ENCODE peak calls at places on chromosomes 3 and 15, in eight cellular contexts. One of them, this sample, is unnamed.

GRCh38 chr3:49411550-49411967 is 217 bp downstream of the RHOA start:
- DNase-seq in PC-3: no peak
- DNase-seq in brain microvascular endothelial cell: no peak
- DNase-seq in cardiac fibroblast: peak
- DNase-seq in AG09319: no peak
- DNase-seq in fibroblast of the aortic adventitia: no peak
- DNase-seq in omental fat pad: no peak
- DNase-seq in lower leg skin: peak
- DNase-seq in this sample: no peak

GRCh38 chr15:62756995-62757360 is 285.6 kb upstream of the TPM1 start:
- DNase-seq in fibroblast of the aortic adventitia: no peak
- DNase-seq in lower leg skin: no peak
- DNase-seq in cardiac fibroblast: no peak
- DNase-seq in PC-3: no peak
- DNase-seq in omental fat pad: no peak
- DNase-seq in AG09319: no peak
- DNase-seq in brain microvascular endothelial cell: no peak
- DNase-seq in this sample: no peak

GRCh38 chr3:128438488-128439072 is 28.1 kb downstream of the DNAJB8 start:
- DNase-seq in lower leg skin: no peak
- DNase-seq in PC-3: no peak
- DNase-seq in cardiac fibroblast: no peak
- DNase-seq in fibroblast of the aortic adventitia: no peak
- DNase-seq in AG09319: no peak
- DNase-seq in omental fat pad: no peak
- DNase-seq in brain microvascular endothelial cell: no peak
- DNase-seq in this sample: no peak

GRCh38 chr3:10228248-10228950 is 19.9 kb upstream of the TATDN2 start:
- DNase-seq in brain microvascular endothelial cell: peak
- DNase-seq in PC-3: peak
- DNase-seq in cardiac fibroblast: peak
- DNase-seq in lower leg skin: no peak
- DNase-seq in fibroblast of the aortic adventitia: no peak
- DNase-seq in omental fat pad: no peak
- DNase-seq in AG09319: no peak
- DNase-seq in this sample: no peak

GRCh38 chr15:78457101-78457500 is 19.1 kb downstream of the IREB2 start:
- DNase-seq in cardiac fibroblast: peak
- DNase-seq in AG09319: peak
- DNase-seq in lower leg skin: no peak
- DNase-seq in PC-3: peak
- DNase-seq in fibroblast of the aortic adventitia: peak
- DNase-seq in brain microvascular endothelial cell: peak
- DNase-seq in omental fat pad: no peak
- DNase-seq in this sample: peak

GRCh38 chr15:55515991-55516776 is 8.2 kb upstream of the DNAAF4 start:
- DNase-seq in cardiac fibroblast: no peak
- DNase-seq in lower leg skin: no peak
- DNase-seq in omental fat pad: no peak
- DNase-seq in PC-3: no peak
- DNase-seq in brain microvascular endothelial cell: no peak
- DNase-seq in fibroblast of the aortic adventitia: no peak
- DNase-seq in AG09319: no peak
- DNase-seq in this sample: no peak

GRCh38 chr15:39285663-39286062 is 295.2 kb upstream of the THBS1 start:
- DNase-seq in AG09319: no peak
- DNase-seq in lower leg skin: no peak
- DNase-seq in cardiac fibroblast: peak
- DNase-seq in brain microvascular endothelial cell: no peak
- DNase-seq in fibroblast of the aortic adventitia: no peak
- DNase-seq in PC-3: no peak
- DNase-seq in omental fat pad: no peak
- DNase-seq in this sample: no peak

GRCh38 chr3:114155370-114155821 is 23.5 kb downstream of the DRD3 start:
- DNase-seq in omental fat pad: no peak
- DNase-seq in PC-3: peak
- DNase-seq in brain microvascular endothelial cell: peak
- DNase-seq in AG09319: no peak
- DNase-seq in fibroblast of the aortic adventitia: peak
- DNase-seq in lower leg skin: no peak
- DNase-seq in cardiac fibroblast: peak
- DNase-seq in this sample: peak

GRCh38 chr3:15768421-15769255 is 29.1 kb downstream of the ANKRD28 start:
- DNase-seq in AG09319: peak
- DNase-seq in PC-3: peak
- DNase-seq in brain microvascular endothelial cell: peak
- DNase-seq in cardiac fibroblast: peak
- DNase-seq in lower leg skin: no peak
- DNase-seq in omental fat pad: no peak
- DNase-seq in fibroblast of the aortic adventitia: peak
- DNase-seq in this sample: peak

GRCh38 chr15:39411102-39411989 is 169.5 kb upstream of the THBS1 start:
- DNase-seq in lower leg skin: no peak
- DNase-seq in brain microvascular endothelial cell: no peak
- DNase-seq in cardiac fibroblast: no peak
- DNase-seq in omental fat pad: no peak
- DNase-seq in fibroblast of the aortic adventitia: peak
- DNase-seq in PC-3: no peak
- DNase-seq in AG09319: no peak
- DNase-seq in this sample: peak

GRCh38 chr3:61892881-61893280 is 331.5 kb downstream of the PTPRG start:
- DNase-seq in cardiac fibroblast: no peak
- DNase-seq in brain microvascular endothelial cell: no peak
- DNase-seq in AG09319: no peak
- DNase-seq in lower leg skin: no peak
- DNase-seq in omental fat pad: no peak
- DNase-seq in PC-3: no peak
- DNase-seq in fibroblast of the aortic adventitia: no peak
- DNase-seq in this sample: no peak

GRCh38 chr3:155029941-155030340 is 50.2 kb upstream of the MME start:
- DNase-seq in lower leg skin: no peak
- DNase-seq in brain microvascular endothelial cell: no peak
- DNase-seq in AG09319: no peak
- DNase-seq in omental fat pad: no peak
- DNase-seq in fibroblast of the aortic adventitia: no peak
- DNase-seq in PC-3: no peak
- DNase-seq in cardiac fibroblast: no peak
- DNase-seq in this sample: no peak

GRCh38 chr15:51736646-51737537 is 563 bp downstream of the LYSMD2 start:
- DNase-seq in brain microvascular endothelial cell: no peak
- DNase-seq in lower leg skin: peak
- DNase-seq in omental fat pad: no peak
- DNase-seq in cardiac fibroblast: no peak
- DNase-seq in PC-3: peak
- DNase-seq in fibroblast of the aortic adventitia: no peak
- DNase-seq in AG09319: no peak
- DNase-seq in this sample: no peak

GRCh38 chr3:47799733-47800132 is 3.2 kb upstream of the DHX30 start:
- DNase-seq in cardiac fibroblast: no peak
- DNase-seq in PC-3: peak
- DNase-seq in AG09319: no peak
- DNase-seq in brain microvascular endothelial cell: no peak
- DNase-seq in omental fat pad: no peak
- DNase-seq in fibroblast of the aortic adventitia: no peak
- DNase-seq in lower leg skin: no peak
- DNase-seq in this sample: peak

GRCh38 chr15:40010681-40011080 is 28.3 kb downstream of the SRP14 start:
- DNase-seq in cardiac fibroblast: peak
- DNase-seq in AG09319: peak
- DNase-seq in fibroblast of the aortic adventitia: peak
- DNase-seq in omental fat pad: no peak
- DNase-seq in brain microvascular endothelial cell: peak
- DNase-seq in PC-3: no peak
- DNase-seq in lower leg skin: no peak
- DNase-seq in this sample: peak

GRCh38 chr3:18872466-18872865 is 275.8 kb upstream of the KCNH8 start:
- DNase-seq in PC-3: peak
- DNase-seq in omental fat pad: no peak
- DNase-seq in cardiac fibroblast: no peak
- DNase-seq in fibroblast of the aortic adventitia: no peak
- DNase-seq in lower leg skin: no peak
- DNase-seq in AG09319: no peak
- DNase-seq in brain microvascular endothelial cell: no peak
- DNase-seq in this sample: no peak

GRCh38 chr15:41940441-41940857 is 31.9 kb downstream of the EHD4 start:
- DNase-seq in brain microvascular endothelial cell: peak
- DNase-seq in PC-3: peak
- DNase-seq in cardiac fibroblast: peak
- DNase-seq in lower leg skin: peak
- DNase-seq in fibroblast of the aortic adventitia: peak
- DNase-seq in AG09319: no peak
- DNase-seq in omental fat pad: no peak
- DNase-seq in this sample: peak

GRCh38 chr3:8488877-8489865 is 12.5 kb upstream of the LMCD1 start:
- DNase-seq in lower leg skin: no peak
- DNase-seq in AG09319: no peak
- DNase-seq in fibroblast of the aortic adventitia: peak
- DNase-seq in omental fat pad: no peak
- DNase-seq in cardiac fibroblast: no peak
- DNase-seq in brain microvascular endothelial cell: no peak
- DNase-seq in PC-3: peak
- DNase-seq in this sample: peak

GRCh38 chr3:137110392-137110996 is 152.7 kb downstream of the IL20RB start:
- DNase-seq in fibroblast of the aortic adventitia: peak
- DNase-seq in PC-3: peak
- DNase-seq in AG09319: no peak
- DNase-seq in omental fat pad: no peak
- DNase-seq in cardiac fibroblast: peak
- DNase-seq in brain microvascular endothelial cell: peak
- DNase-seq in lower leg skin: no peak
- DNase-seq in this sample: peak

GRCh38 chr3:161266731-161267150 is 45.6 kb downstream of the NMD3 start:
- DNase-seq in AG09319: no peak
- DNase-seq in omental fat pad: no peak
- DNase-seq in cardiac fibroblast: peak
- DNase-seq in lower leg skin: no peak
- DNase-seq in PC-3: peak
- DNase-seq in brain microvascular endothelial cell: peak
- DNase-seq in fibroblast of the aortic adventitia: peak
- DNase-seq in this sample: peak

GRCh38 chr3:59994720-59995304 is 945.0 kb upstream of the CFAP20DC start:
- DNase-seq in omental fat pad: no peak
- DNase-seq in AG09319: no peak
- DNase-seq in brain microvascular endothelial cell: no peak
- DNase-seq in PC-3: no peak
- DNase-seq in lower leg skin: no peak
- DNase-seq in fibroblast of the aortic adventitia: no peak
- DNase-seq in cardiac fibroblast: no peak
- DNase-seq in this sample: no peak

GRCh38 chr3:55818485-55818884 is 331.4 kb upstream of the WNT5A start:
- DNase-seq in AG09319: no peak
- DNase-seq in lower leg skin: no peak
- DNase-seq in brain microvascular endothelial cell: no peak
- DNase-seq in omental fat pad: no peak
- DNase-seq in cardiac fibroblast: no peak
- DNase-seq in fibroblast of the aortic adventitia: peak
- DNase-seq in PC-3: peak
- DNase-seq in this sample: no peak
- TF ChIP-seq CTCF in AG09319: no peak
- TF ChIP-seq CTCF in lower leg skin: no peak
- TF ChIP-seq CTCF in brain microvascular endothelial cell: no peak
- TF ChIP-seq CTCF in omental fat pad: no peak
- TF ChIP-seq CTCF in cardiac fibroblast: no peak
- TF ChIP-seq CTCF in fibroblast of the aortic adventitia: no peak
- TF ChIP-seq CTCF in PC-3: no peak
- TF ChIP-seq CTCF in this sample: no peak

GRCh38 chr15:88258021-88258641 is 1.6 kb upstream of the NTRK3 start:
- DNase-seq in brain microvascular endothelial cell: no peak
- DNase-seq in PC-3: no peak
- DNase-seq in cardiac fibroblast: no peak
- DNase-seq in fibroblast of the aortic adventitia: peak
- DNase-seq in omental fat pad: no peak
- DNase-seq in lower leg skin: no peak
- DNase-seq in AG09319: no peak
- DNase-seq in this sample: no peak
- TF ChIP-seq CTCF in brain microvascular endothelial cell: peak
- TF ChIP-seq CTCF in PC-3: no peak
- TF ChIP-seq CTCF in cardiac fibroblast: peak
- TF ChIP-seq CTCF in fibroblast of the aortic adventitia: peak
- TF ChIP-seq CTCF in omental fat pad: no peak
- TF ChIP-seq CTCF in lower leg skin: no peak
- TF ChIP-seq CTCF in AG09319: no peak
- TF ChIP-seq CTCF in this sample: peak

GRCh38 chr3:40719660-40720287 is 195.0 kb downstream of the ZNF621 start:
- DNase-seq in PC-3: peak
- DNase-seq in cardiac fibroblast: peak
- DNase-seq in brain microvascular endothelial cell: no peak
- DNase-seq in omental fat pad: no peak
- DNase-seq in lower leg skin: no peak
- DNase-seq in AG09319: no peak
- DNase-seq in fibroblast of the aortic adventitia: peak
- DNase-seq in this sample: peak
- TF ChIP-seq CTCF in PC-3: peak
- TF ChIP-seq CTCF in cardiac fibroblast: no peak
- TF ChIP-seq CTCF in brain microvascular endothelial cell: peak
- TF ChIP-seq CTCF in omental fat pad: no peak
- TF ChIP-seq CTCF in lower leg skin: no peak
- TF ChIP-seq CTCF in AG09319: no peak
- TF ChIP-seq CTCF in fibroblast of the aortic adventitia: no peak
- TF ChIP-seq CTCF in this sample: peak

GRCh38 chr3:22730701-22731100 is 472.4 kb upstream of the UBE2E2 start:
- DNase-seq in PC-3: no peak
- DNase-seq in lower leg skin: no peak
- DNase-seq in fibroblast of the aortic adventitia: no peak
- DNase-seq in brain microvascular endothelial cell: no peak
- DNase-seq in cardiac fibroblast: no peak
- DNase-seq in omental fat pad: no peak
- DNase-seq in AG09319: no peak
- DNase-seq in this sample: no peak

GRCh38 chr3:22728406-22728805 is 474.7 kb upstream of the UBE2E2 start:
- DNase-seq in cardiac fibroblast: no peak
- DNase-seq in omental fat pad: no peak
- DNase-seq in PC-3: no peak
- DNase-seq in lower leg skin: no peak
- DNase-seq in AG09319: no peak
- DNase-seq in brain microvascular endothelial cell: no peak
- DNase-seq in fibroblast of the aortic adventitia: no peak
- DNase-seq in this sample: no peak

GRCh38 chr3:22729212-22729611 is 473.9 kb upstream of the UBE2E2 start:
- DNase-seq in fibroblast of the aortic adventitia: no peak
- DNase-seq in AG09319: no peak
- DNase-seq in omental fat pad: no peak
- DNase-seq in cardiac fibroblast: no peak
- DNase-seq in lower leg skin: no peak
- DNase-seq in brain microvascular endothelial cell: no peak
- DNase-seq in PC-3: peak
- DNase-seq in this sample: peak

GRCh38 chr3:22731901-22732300 is 471.2 kb upstream of the UBE2E2 start:
- DNase-seq in AG09319: no peak
- DNase-seq in brain microvascular endothelial cell: no peak
- DNase-seq in fibroblast of the aortic adventitia: no peak
- DNase-seq in PC-3: no peak
- DNase-seq in cardiac fibroblast: no peak
- DNase-seq in lower leg skin: no peak
- DNase-seq in omental fat pad: no peak
- DNase-seq in this sample: no peak

DNA sequence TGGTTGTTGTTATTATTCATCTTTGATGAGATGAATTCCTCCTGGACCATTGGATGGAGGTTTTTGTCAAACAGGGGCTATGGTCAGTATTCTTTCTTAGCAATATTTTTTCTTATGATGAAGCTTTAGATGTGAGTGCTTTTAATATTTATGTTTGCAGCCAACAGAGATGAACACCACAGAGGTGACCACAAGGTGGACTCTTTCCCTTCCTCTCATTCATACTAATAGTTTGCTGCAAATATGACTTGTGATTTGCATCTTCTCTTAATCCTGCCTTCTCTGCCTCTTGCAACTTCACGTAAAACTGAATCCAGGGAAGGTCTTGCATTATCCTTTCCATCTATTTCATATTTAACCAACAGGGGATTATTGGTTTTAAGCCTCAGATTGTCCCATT is 473.1 kb upstream of the UBE2E2 start:
- DNase-seq in cardiac fibroblast: no peak
- DNase-seq in AG09319: no peak
- DNase-seq in lower leg skin: no peak
- DNase-seq in PC-3: peak
- DNase-seq in fibroblast of the aortic adventitia: no peak
- DNase-seq in brain microvascular endothelial cell: peak
- DNase-seq in omental fat pad: no peak
- DNase-seq in this sample: peak
- TF ChIP-seq CTCF in cardiac fibroblast: no peak
- TF ChIP-seq CTCF in AG09319: peak
- TF ChIP-seq CTCF in lower leg skin: no peak
- TF ChIP-seq CTCF in PC-3: peak
- TF ChIP-seq CTCF in fibroblast of the aortic adventitia: no peak
- TF ChIP-seq CTCF in brain microvascular endothelial cell: peak
- TF ChIP-seq CTCF in omental fat pad: no peak
- TF ChIP-seq CTCF in this sample: peak